ENCODE peak calls at places on chromosomes 5 and 9, in five cellular contexts. B is brain microvascular endothelial cell, Z is stomach, R is epithelial cell of esophagus, V is lower lobe of right lung. K is an unnamed sample.

GRCh38 chr9:34405719-34406118 is 29.0 kb upstream of the MYORG start:
- DNase-seq in B (peak), Z (no peak), R (peak), V (no peak), K (no peak)

GRCh38 chr9:650362-650761 is 191.1 kb upstream of the DMRT1 start:
- DNase-seq in R (peak), Z (no peak), B (no peak), V (no peak), K (no peak)

GRCh38 chr5:145856285-145856818 is 16.5 kb downstream of the GRXCR2 start:
- DNase-seq in B (peak), Z (peak), R (peak), V (peak), K (no peak)

GRCh38 chr9:27247756-27248155 is 49.2 kb downstream of the EQTN start:
- DNase-seq in V (peak), B (peak), R (peak), Z (peak), K (peak)

GRCh38 chr5:97037819-97038218 is 101.9 kb downstream of the LNPEP start:
- DNase-seq in B (no peak), V (no peak), Z (no peak), R (no peak), K (no peak)

GRCh38 chr9:134623408-134624066 is 18.1 kb upstream of the COL5A1 start:
- DNase-seq in Z (no peak), B (no peak), R (no peak), V (peak), K (no peak)

GRCh38 chr9:2727966-2728613 is 10.8 kb downstream of the KCNV2 start:
- DNase-seq in B (peak), R (peak), V (no peak), Z (no peak), K (no peak)

GRCh38 chr9:124880501-124880900 is 18.6 kb downstream of the ARPC5L start:
- DNase-seq in V (peak), B (no peak), R (no peak), Z (no peak), K (no peak)

GRCh38 chr9:14216612-14217194 is 97.2 kb downstream of the NFIB start:
- DNase-seq in B (no peak), V (no peak), R (peak), Z (no peak), K (no peak)

GRCh38 chr5:61582421-61582820 is 250.4 kb downstream of the ZSWIM6 start:
- DNase-seq in V (no peak), Z (no peak), B (no peak), R (no peak), K (no peak)

GRCh38 chr9:116098476-116098875 is 55.1 kb upstream of the PAPPA start:
- DNase-seq in R (no peak), V (no peak), B (no peak), Z (no peak), K (no peak)

GRCh38 chr5:143581148-143581547 is 177.7 kb upstream of the NR3C1 start:
- DNase-seq in B (no peak), V (no peak), R (no peak), Z (no peak), K (no peak)

GRCh38 chr5:143581649-143582048 is 178.2 kb upstream of the NR3C1 start:
- DNase-seq in R (no peak), Z (no peak), V (no peak), B (no peak), K (no peak)

GRCh38 chr5:143582176-143582575 is 178.7 kb upstream of the NR3C1 start:
- DNase-seq in B (no peak), V (no peak), R (no peak), Z (no peak), K (no peak)

GRCh38 chr5:143583385-143583784 is 179.9 kb upstream of the NR3C1 start:
- DNase-seq in Z (no peak), V (no peak), B (no peak), R (peak), K (no peak)

DNA sequence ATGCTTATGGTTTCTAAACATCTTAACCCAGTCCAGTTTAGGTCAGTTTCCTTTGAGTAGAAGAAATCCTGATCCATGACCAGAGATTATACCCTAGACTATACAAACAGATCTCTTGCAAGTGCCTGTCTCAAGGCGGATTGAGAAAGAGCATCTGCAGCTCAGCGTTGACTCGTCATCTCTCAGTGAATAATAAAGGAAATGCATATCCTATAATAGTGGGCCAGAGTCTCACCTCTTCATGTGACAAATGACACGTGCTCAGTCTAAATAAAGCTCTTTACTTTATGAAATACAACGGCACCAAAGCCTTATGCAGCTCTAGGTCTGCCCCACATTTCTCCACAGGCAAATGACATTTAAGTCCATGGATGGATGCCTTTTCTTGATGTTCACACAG is 179.4 kb upstream of the NR3C1 start:
- DNase-seq in B (no peak), R (peak), V (no peak), Z (no peak), K (no peak)
- TF ChIP-seq CTCF in B (no peak), R (no peak), V (no peak), Z (no peak), K (no peak)

DNA sequence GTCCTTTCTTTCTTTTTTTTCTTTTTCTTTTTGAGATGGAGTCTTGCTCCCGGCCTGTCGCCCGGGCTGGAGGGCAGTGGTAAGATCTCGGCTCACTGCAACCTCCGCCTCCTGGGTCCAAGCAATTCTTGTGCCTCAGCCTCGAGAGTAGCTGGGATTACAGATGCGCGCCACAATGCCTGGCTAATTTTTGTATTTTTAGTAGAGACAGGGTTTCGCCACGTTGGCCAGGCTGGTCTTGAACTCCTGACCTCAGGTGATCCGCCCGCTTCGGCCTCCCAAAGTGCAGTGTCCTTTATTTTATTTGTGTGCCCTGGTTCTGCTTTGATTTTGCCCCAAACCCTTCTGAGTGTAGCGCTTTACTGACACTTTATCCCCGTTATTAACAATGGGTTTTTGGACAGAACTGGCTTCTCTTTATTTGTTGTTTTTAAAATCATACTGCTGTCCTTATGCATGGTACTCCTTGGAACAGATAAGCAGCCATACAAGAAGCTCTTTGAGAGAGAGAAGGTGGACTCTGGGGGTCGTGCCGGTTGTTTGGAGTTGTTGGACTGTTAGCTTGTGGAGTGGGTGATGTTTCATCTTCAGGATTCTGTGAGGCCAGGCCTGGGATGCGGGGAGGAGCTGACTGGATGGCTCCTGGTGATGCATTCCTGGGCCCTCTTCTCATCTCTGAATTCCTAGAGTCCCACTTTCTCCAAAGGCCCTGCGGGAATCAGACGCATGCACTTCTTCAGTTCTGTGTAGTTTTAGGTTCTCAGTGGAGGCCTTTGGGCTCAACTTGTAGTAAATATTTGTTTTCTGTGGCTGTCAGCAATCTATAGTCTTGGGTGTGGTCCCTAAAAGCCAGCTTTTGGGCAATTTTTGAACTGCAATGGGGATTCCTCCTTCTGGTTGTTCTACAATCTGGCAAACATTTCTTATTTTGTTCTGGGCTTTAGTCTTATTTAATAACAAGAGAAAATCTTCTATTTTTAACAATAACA is 47.8 kb downstream of the PTTG1 start:
- DNase-seq in V (no peak), Z (no peak), R (no peak), B (peak), K (no peak)
- H3K4me3 ChIP-seq in V (peak), Z (no peak), R (no peak), B (no peak), K (no peak)

DNA sequence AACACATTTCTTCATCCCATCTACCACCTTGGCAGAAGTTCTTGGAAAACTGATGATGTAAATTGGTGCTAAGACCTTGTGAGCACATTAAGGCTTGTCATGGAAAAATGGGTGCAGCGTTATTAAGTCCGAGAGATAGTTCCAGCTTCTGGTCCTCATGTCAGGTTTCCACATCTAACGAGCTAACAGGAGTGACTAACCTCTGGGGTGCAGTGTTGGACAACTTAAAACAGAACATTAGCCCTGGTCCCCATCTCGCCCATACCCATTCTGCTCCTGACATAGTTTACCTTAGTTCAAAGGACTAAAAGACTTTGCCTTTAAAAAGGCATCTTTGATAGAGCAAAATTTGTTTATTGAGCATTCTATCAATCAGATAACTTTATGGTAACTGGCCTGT is 128.0 kb downstream of the SLC1A3 start:
- DNase-seq in Z (no peak), R (peak), V (no peak), B (peak), K (no peak)
- TF ChIP-seq CTCF in Z (peak), R (peak), V (no peak), B (peak), K (peak)

GRCh38 chr5:155822177-155822576 is 504.8 kb upstream of the SGCD start:
- DNase-seq in Z (no peak), V (no peak), B (no peak), R (no peak), K (no peak)
- H3K4me3 ChIP-seq in Z (no peak), V (no peak), B (no peak), R (no peak), K (no peak)

GRCh38 chr9:97057651-97058050 is 18.7 kb upstream of the CTSV start:
- DNase-seq in R (no peak), B (no peak), V (no peak), Z (no peak), K (no peak)

GRCh38 chr9:97059661-97060060 is 20.7 kb upstream of the CTSV start:
- DNase-seq in B (no peak), Z (no peak), R (peak), V (no peak), K (no peak)

GRCh38 chr9:97052735-97053134 is 13.8 kb upstream of the CTSV start:
- DNase-seq in R (no peak), B (no peak), V (no peak), Z (no peak), K (no peak)

GRCh38 chr9:97053717-97054116 is 14.8 kb upstream of the CTSV start:
- DNase-seq in B (no peak), R (no peak), V (no peak), Z (no peak), K (no peak)
- TF ChIP-seq CTCF in B (no peak), R (no peak), V (no peak), Z (no peak), K (no peak)

GRCh38 chr5:37772255-37772654 is 67.6 kb downstream of the GDNF start:
- DNase-seq in R (no peak), Z (no peak), V (no peak), B (no peak), K (no peak)

GRCh38 chr5:37769840-37770239 is 70.0 kb downstream of the GDNF start:
- DNase-seq in B (no peak), V (no peak), Z (no peak), R (no peak), K (no peak)

GRCh38 chr5:37770791-37771190 is 69.0 kb downstream of the GDNF start:
- DNase-seq in B (no peak), V (no peak), R (no peak), Z (no peak), K (no peak)

GRCh38 chr5:37771203-37771611 is 68.6 kb downstream of the GDNF start:
- DNase-seq in V (no peak), R (no peak), B (no peak), Z (no peak), K (no peak)

GRCh38 chr5:37771731-37772130 is 68.1 kb downstream of the GDNF start:
- DNase-seq in B (peak), Z (no peak), R (peak), V (no peak), K (peak)
- H3K4me3 ChIP-seq in B (no peak), Z (no peak), R (no peak), V (no peak), K (no peak)

DNA sequence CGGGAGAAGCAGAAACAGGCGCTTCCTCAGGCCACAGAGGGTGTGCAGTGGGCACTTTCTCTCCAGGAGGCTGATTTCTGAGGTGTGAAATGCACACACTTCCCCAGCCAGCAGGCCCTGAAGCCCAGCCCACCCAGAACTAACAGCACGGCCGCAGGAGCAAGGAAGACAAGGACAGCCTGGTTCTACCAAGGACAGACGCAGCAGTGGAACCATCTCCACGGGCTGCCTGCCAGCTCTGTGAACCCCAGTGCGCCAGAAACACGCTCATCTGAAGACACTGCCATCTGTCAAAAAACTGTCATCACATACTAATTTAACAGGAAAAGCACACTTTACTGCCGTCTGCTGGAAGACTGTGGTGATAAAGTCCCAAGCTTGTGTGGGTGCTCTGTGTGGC is 40.7 kb downstream of the MAPK9 start:
- DNase-seq in B (no peak), R (no peak), Z (no peak), V (no peak), K (no peak)
- TF ChIP-seq CTCF in B (no peak), R (no peak), Z (no peak), V (no peak), K (no peak)

K was measured in retinal pigment epithelial cell.